ENCODE peak calls at places on chromosomes 7 and 10, in nine cellular contexts. One of them, this sample, is unnamed.

GRCh38 chr7:8263048-8263447 is 1.1 kb upstream of the ICA1 start:
- DNase-seq in stomach: no peak
- DNase-seq in epithelial cell of esophagus: no peak
- DNase-seq in transverse colon: no peak
- DNase-seq in GM23338: no peak
- DNase-seq in nephron progenitor cell: no peak
- DNase-seq in upper lobe of left lung: no peak
- DNase-seq in activated B cell treated with CpG ODN at 0.5 μM for 24 hours: no peak
- DNase-seq in cardiac fibroblast: no peak
- DNase-seq in this sample: no peak

GRCh38 chr10:131770946-131771633 is 129.7 kb upstream of the PPP2R2D start:
- DNase-seq in stomach: no peak
- DNase-seq in epithelial cell of esophagus: no peak
- DNase-seq in transverse colon: no peak
- DNase-seq in GM23338: no peak
- DNase-seq in nephron progenitor cell: no peak
- DNase-seq in upper lobe of left lung: no peak
- DNase-seq in activated B cell treated with CpG ODN at 0.5 μM for 24 hours: no peak
- DNase-seq in cardiac fibroblast: no peak
- DNase-seq in this sample: no peak

GRCh38 chr7:69674701-69675182 is 76.5 kb downstream of the AUTS2 start:
- DNase-seq in stomach: no peak
- DNase-seq in epithelial cell of esophagus: peak; percentile 1
- DNase-seq in transverse colon: no peak
- DNase-seq in GM23338: no peak
- DNase-seq in nephron progenitor cell: no peak
- DNase-seq in upper lobe of left lung: no peak
- DNase-seq in activated B cell treated with CpG ODN at 0.5 μM for 24 hours: no peak
- DNase-seq in cardiac fibroblast: no peak
- DNase-seq in this sample: no peak

GRCh38 chr7:154183946-154184345 is 131.7 kb downstream of the DPP6 start:
- DNase-seq in stomach: no peak
- DNase-seq in epithelial cell of esophagus: no peak
- DNase-seq in transverse colon: no peak
- DNase-seq in GM23338: no peak
- DNase-seq in nephron progenitor cell: no peak
- DNase-seq in upper lobe of left lung: no peak
- DNase-seq in activated B cell treated with CpG ODN at 0.5 μM for 24 hours: no peak
- DNase-seq in cardiac fibroblast: no peak
- DNase-seq in this sample: no peak

GRCh38 chr7:43454936-43455518 is 127.9 kb upstream of the STK17A start:
- DNase-seq in stomach: no peak
- DNase-seq in epithelial cell of esophagus: peak; percentile 69
- DNase-seq in transverse colon: no peak
- DNase-seq in GM23338: peak; percentile 87
- DNase-seq in nephron progenitor cell: no peak
- DNase-seq in upper lobe of left lung: no peak
- DNase-seq in activated B cell treated with CpG ODN at 0.5 μM for 24 hours: no peak
- DNase-seq in cardiac fibroblast: peak; percentile 62
- DNase-seq in this sample: no peak

GRCh38 chr7:43905954-43906326 is 456 bp downstream of the URGCP start:
- DNase-seq in stomach: peak; percentile 28
- DNase-seq in epithelial cell of esophagus: peak; percentile 41
- DNase-seq in transverse colon: peak; percentile 27
- DNase-seq in GM23338: peak; percentile 77
- DNase-seq in nephron progenitor cell: peak; percentile 45
- DNase-seq in upper lobe of left lung: no peak
- DNase-seq in activated B cell treated with CpG ODN at 0.5 μM for 24 hours: no peak
- DNase-seq in cardiac fibroblast: peak; percentile 37
- DNase-seq in this sample: no peak

GRCh38 chr7:96977445-96977844 is 27.9 kb upstream of the DLX6 start:
- DNase-seq in stomach: no peak
- DNase-seq in epithelial cell of esophagus: no peak
- DNase-seq in transverse colon: no peak
- DNase-seq in GM23338: no peak
- DNase-seq in nephron progenitor cell: no peak
- DNase-seq in upper lobe of left lung: no peak
- DNase-seq in activated B cell treated with CpG ODN at 0.5 μM for 24 hours: no peak
- DNase-seq in cardiac fibroblast: no peak
- DNase-seq in this sample: no peak

GRCh38 chr10:48476279-48476982 is 128.4 kb downstream of the ARHGAP22 start:
- DNase-seq in stomach: peak; percentile 17
- DNase-seq in epithelial cell of esophagus: no peak
- DNase-seq in transverse colon: no peak
- DNase-seq in GM23338: no peak
- DNase-seq in nephron progenitor cell: no peak
- DNase-seq in upper lobe of left lung: no peak
- DNase-seq in activated B cell treated with CpG ODN at 0.5 μM for 24 hours: peak; percentile 7
- DNase-seq in cardiac fibroblast: no peak
- DNase-seq in this sample: no peak

GRCh38 chr10:17088118-17088806 is 41.3 kb downstream of the CUBN start:
- DNase-seq in stomach: no peak
- DNase-seq in epithelial cell of esophagus: peak; percentile 90
- DNase-seq in transverse colon: no peak
- DNase-seq in GM23338: no peak
- DNase-seq in nephron progenitor cell: no peak
- DNase-seq in upper lobe of left lung: no peak
- DNase-seq in activated B cell treated with CpG ODN at 0.5 μM for 24 hours: no peak
- DNase-seq in cardiac fibroblast: peak; percentile 81
- DNase-seq in this sample: no peak

GRCh38 chr7:103856929-103857328 is 132.5 kb downstream of the RELN start:
- DNase-seq in stomach: no peak
- DNase-seq in epithelial cell of esophagus: no peak
- DNase-seq in transverse colon: no peak
- DNase-seq in GM23338: no peak
- DNase-seq in nephron progenitor cell: no peak
- DNase-seq in upper lobe of left lung: no peak
- DNase-seq in activated B cell treated with CpG ODN at 0.5 μM for 24 hours: no peak
- DNase-seq in cardiac fibroblast: no peak
- DNase-seq in this sample: no peak

GRCh38 chr7:103857435-103857834 is 132.0 kb downstream of the RELN start:
- DNase-seq in stomach: no peak
- DNase-seq in epithelial cell of esophagus: no peak
- DNase-seq in transverse colon: no peak
- DNase-seq in GM23338: peak; percentile 64
- DNase-seq in nephron progenitor cell: no peak
- DNase-seq in upper lobe of left lung: no peak
- DNase-seq in activated B cell treated with CpG ODN at 0.5 μM for 24 hours: no peak
- DNase-seq in cardiac fibroblast: no peak
- DNase-seq in this sample: no peak

GRCh38 chr7:103855671-103856070 is 133.8 kb downstream of the RELN start:
- DNase-seq in stomach: no peak
- DNase-seq in epithelial cell of esophagus: no peak
- DNase-seq in transverse colon: no peak
- DNase-seq in GM23338: no peak
- DNase-seq in nephron progenitor cell: no peak
- DNase-seq in upper lobe of left lung: no peak
- DNase-seq in activated B cell treated with CpG ODN at 0.5 μM for 24 hours: no peak
- DNase-seq in cardiac fibroblast: no peak
- DNase-seq in this sample: no peak

GRCh38 chr7:103851357-103851756 is 138.1 kb downstream of the RELN start:
- DNase-seq in stomach: no peak
- DNase-seq in epithelial cell of esophagus: peak; percentile 42
- DNase-seq in transverse colon: no peak
- DNase-seq in GM23338: peak; percentile 80
- DNase-seq in nephron progenitor cell: peak; percentile 13
- DNase-seq in upper lobe of left lung: no peak
- DNase-seq in activated B cell treated with CpG ODN at 0.5 μM for 24 hours: no peak
- DNase-seq in cardiac fibroblast: peak; percentile 39
- DNase-seq in this sample: no peak

DNA sequence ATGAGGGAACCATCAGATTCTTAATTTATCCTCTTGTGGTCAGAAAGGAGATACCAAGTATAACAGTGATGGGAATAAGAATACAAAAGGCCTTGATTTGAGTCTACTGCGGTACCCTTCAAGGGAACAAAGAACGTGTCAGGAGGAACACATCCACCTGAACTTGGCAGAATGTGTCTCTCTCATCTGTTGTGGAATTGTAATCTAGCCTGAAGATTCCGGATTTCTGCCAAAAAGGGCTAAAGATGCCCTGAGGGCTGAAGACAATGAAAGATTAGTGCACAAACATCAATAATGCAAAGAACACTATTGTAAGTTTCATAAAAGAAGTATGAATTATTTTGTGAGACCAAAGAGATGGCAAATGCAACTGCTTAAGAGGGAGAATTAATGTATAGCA is 134.8 kb downstream of the RELN start:
- DNase-seq in stomach: no peak
- DNase-seq in epithelial cell of esophagus: no peak
- DNase-seq in transverse colon: no peak
- DNase-seq in GM23338: no peak
- DNase-seq in nephron progenitor cell: no peak
- DNase-seq in upper lobe of left lung: no peak
- DNase-seq in activated B cell treated with CpG ODN at 0.5 μM for 24 hours: no peak
- DNase-seq in cardiac fibroblast: no peak
- DNase-seq in this sample: no peak
- TF ChIP-seq CTCF in stomach: no peak
- TF ChIP-seq CTCF in epithelial cell of esophagus: no peak
- TF ChIP-seq CTCF in transverse colon: no peak
- TF ChIP-seq CTCF in GM23338: no peak
- TF ChIP-seq CTCF in nephron progenitor cell: no peak
- TF ChIP-seq CTCF in upper lobe of left lung: no peak
- TF ChIP-seq CTCF in activated B cell treated with CpG ODN at 0.5 μM for 24 hours: no peak
- TF ChIP-seq CTCF in cardiac fibroblast: no peak
- TF ChIP-seq CTCF in this sample: no peak

GRCh38 chr7:121138262-121138933 is 149.9 kb downstream of the CPED1 start:
- DNase-seq in stomach: no peak
- DNase-seq in epithelial cell of esophagus: peak; percentile 69
- DNase-seq in transverse colon: peak; percentile 14
- DNase-seq in GM23338: peak; percentile 11
- DNase-seq in nephron progenitor cell: no peak
- DNase-seq in upper lobe of left lung: no peak
- DNase-seq in activated B cell treated with CpG ODN at 0.5 μM for 24 hours: peak; percentile 26
- DNase-seq in cardiac fibroblast: no peak
- DNase-seq in this sample: no peak

GRCh38 chr7:121140790-121141189 is 152.3 kb downstream of the CPED1 start:
- DNase-seq in stomach: no peak
- DNase-seq in epithelial cell of esophagus: no peak
- DNase-seq in transverse colon: no peak
- DNase-seq in GM23338: no peak
- DNase-seq in nephron progenitor cell: no peak
- DNase-seq in upper lobe of left lung: no peak
- DNase-seq in activated B cell treated with CpG ODN at 0.5 μM for 24 hours: no peak
- DNase-seq in cardiac fibroblast: no peak
- DNase-seq in this sample: no peak

GRCh38 chr7:121133444-121133843 is 144.9 kb downstream of the CPED1 start:
- DNase-seq in stomach: no peak
- DNase-seq in epithelial cell of esophagus: no peak
- DNase-seq in transverse colon: no peak
- DNase-seq in GM23338: no peak
- DNase-seq in nephron progenitor cell: no peak
- DNase-seq in upper lobe of left lung: no peak
- DNase-seq in activated B cell treated with CpG ODN at 0.5 μM for 24 hours: no peak
- DNase-seq in cardiac fibroblast: no peak
- DNase-seq in this sample: no peak

GRCh38 chr7:121139427-121139826 is 150.9 kb downstream of the CPED1 start:
- DNase-seq in stomach: no peak
- DNase-seq in epithelial cell of esophagus: no peak
- DNase-seq in transverse colon: no peak
- DNase-seq in GM23338: no peak
- DNase-seq in nephron progenitor cell: no peak
- DNase-seq in upper lobe of left lung: no peak
- DNase-seq in activated B cell treated with CpG ODN at 0.5 μM for 24 hours: no peak
- DNase-seq in cardiac fibroblast: no peak
- DNase-seq in this sample: no peak

DNA sequence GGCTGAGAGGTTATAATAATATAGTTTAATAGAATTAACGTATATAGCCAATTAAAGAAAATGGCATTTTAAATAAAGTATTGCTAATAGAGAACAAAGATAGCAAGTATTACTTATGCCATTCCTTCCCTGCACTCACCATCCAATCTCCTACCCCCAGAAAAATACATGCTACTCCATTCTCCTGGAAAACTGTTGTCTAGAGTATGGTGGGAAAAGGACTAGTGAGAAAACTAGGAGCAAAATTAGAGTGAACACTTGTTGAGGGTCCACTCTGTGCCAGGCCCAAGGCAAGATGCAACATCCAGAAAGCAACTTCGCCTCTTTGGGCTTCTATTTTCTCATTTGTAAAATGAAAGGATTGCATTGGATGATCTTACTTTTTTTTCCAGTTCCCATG is 149.1 kb downstream of the CPED1 start:
- DNase-seq in stomach: no peak
- DNase-seq in epithelial cell of esophagus: no peak
- DNase-seq in transverse colon: no peak
- DNase-seq in GM23338: no peak
- DNase-seq in nephron progenitor cell: no peak
- DNase-seq in upper lobe of left lung: no peak
- DNase-seq in activated B cell treated with CpG ODN at 0.5 μM for 24 hours: no peak
- DNase-seq in cardiac fibroblast: no peak
- DNase-seq in this sample: no peak
- TF ChIP-seq CTCF in stomach: no peak
- TF ChIP-seq CTCF in epithelial cell of esophagus: no peak
- TF ChIP-seq CTCF in transverse colon: no peak
- TF ChIP-seq CTCF in GM23338: no peak
- TF ChIP-seq CTCF in nephron progenitor cell: no peak
- TF ChIP-seq CTCF in upper lobe of left lung: no peak
- TF ChIP-seq CTCF in activated B cell treated with CpG ODN at 0.5 μM for 24 hours: no peak
- TF ChIP-seq CTCF in cardiac fibroblast: no peak
- TF ChIP-seq CTCF in this sample: no peak

GRCh38 chr10:69918036-69918435 is 116.3 kb downstream of the COL13A1 start:
- DNase-seq in stomach: no peak
- DNase-seq in epithelial cell of esophagus: no peak
- DNase-seq in transverse colon: no peak
- DNase-seq in GM23338: peak; percentile 25
- DNase-seq in nephron progenitor cell: no peak
- DNase-seq in upper lobe of left lung: no peak
- DNase-seq in activated B cell treated with CpG ODN at 0.5 μM for 24 hours: no peak
- DNase-seq in cardiac fibroblast: no peak
- DNase-seq in this sample: no peak
- TF ChIP-seq CTCF in stomach: no peak
- TF ChIP-seq CTCF in epithelial cell of esophagus: no peak
- TF ChIP-seq CTCF in transverse colon: no peak
- TF ChIP-seq CTCF in GM23338: peak; percentile 40
- TF ChIP-seq CTCF in nephron progenitor cell: no peak
- TF ChIP-seq CTCF in upper lobe of left lung: no peak
- TF ChIP-seq CTCF in activated B cell treated with CpG ODN at 0.5 μM for 24 hours: no peak
- TF ChIP-seq CTCF in cardiac fibroblast: no peak
- TF ChIP-seq CTCF in this sample: no peak

DNA sequence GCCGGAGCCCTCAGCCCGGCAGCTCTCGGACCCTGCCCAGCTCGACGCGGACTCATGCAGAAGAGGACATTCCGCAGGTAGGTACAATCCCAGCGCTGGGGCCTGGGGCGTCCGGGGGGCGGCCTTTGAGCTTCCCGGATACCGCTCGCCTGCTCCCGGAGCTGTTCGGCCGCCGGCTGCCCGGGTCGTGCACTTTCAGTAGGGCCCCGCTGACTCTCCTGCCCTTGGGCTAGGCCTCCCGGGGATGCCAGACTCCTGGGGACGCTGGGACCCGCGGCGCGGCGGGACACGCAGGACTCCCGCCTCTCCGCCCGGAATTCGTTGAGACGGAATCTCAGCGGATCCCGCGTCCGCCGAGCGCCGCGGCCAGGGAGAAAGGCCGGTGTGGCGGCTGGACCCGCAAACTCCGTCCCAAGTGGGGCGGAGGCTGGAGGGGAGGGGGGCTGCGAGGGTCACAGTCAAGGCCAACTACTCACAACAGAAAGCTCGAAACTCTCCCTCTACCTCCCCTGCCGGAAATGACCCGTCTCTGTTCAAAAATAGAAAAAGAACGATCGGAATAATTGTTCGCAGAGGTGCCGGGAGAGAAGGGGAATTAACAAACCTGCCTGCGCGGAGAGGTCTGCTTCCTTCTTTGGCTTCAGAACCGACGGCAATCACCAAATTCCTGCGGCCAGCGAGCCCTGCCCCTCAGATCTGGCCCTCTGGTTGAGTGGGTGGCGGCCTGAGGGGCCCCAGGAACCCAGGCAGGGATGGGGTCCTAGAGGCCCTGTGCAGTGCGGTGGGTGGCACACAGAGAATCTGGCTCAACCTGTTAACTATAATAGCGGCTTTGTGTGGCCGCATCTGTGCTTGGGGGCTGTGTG is 9.2 kb downstream of the TLX1 start:
- DNase-seq in stomach: no peak
- DNase-seq in epithelial cell of esophagus: no peak
- DNase-seq in transverse colon: no peak
- DNase-seq in GM23338: peak; percentile 58
- DNase-seq in nephron progenitor cell: peak; percentile 36
- DNase-seq in upper lobe of left lung: peak; percentile 84
- DNase-seq in activated B cell treated with CpG ODN at 0.5 μM for 24 hours: no peak
- DNase-seq in cardiac fibroblast: no peak
- DNase-seq in this sample: no peak
- TF ChIP-seq CTCF in stomach: no peak
- TF ChIP-seq CTCF in epithelial cell of esophagus: no peak
- TF ChIP-seq CTCF in transverse colon: no peak
- TF ChIP-seq CTCF in GM23338: no peak
- TF ChIP-seq CTCF in nephron progenitor cell: no peak
- TF ChIP-seq CTCF in upper lobe of left lung: no peak
- TF ChIP-seq CTCF in activated B cell treated with CpG ODN at 0.5 μM for 24 hours: no peak
- TF ChIP-seq CTCF in cardiac fibroblast: no peak
- TF ChIP-seq CTCF in this sample: no peak